ENCODE peak calls at places on chromosomes 2 and 18, in seven cellular contexts. F is fibroblast of villous mesenchyme, X is GM10248, Z is Calu3, Y is HFFc6, G is ovary, T is GM12878. M is an unnamed sample.

GRCh38 chr18:63511285-63511684 is 30.9 kb upstream of the SERPINB12 start:
- DNase-seq in X (no peak), Z (peak; percentile 61), Y (peak; percentile 61), G (no peak), F (peak; percentile 54), T (no peak), M (no peak)

GRCh38 chr18:69992776-69993175 is 45.1 kb upstream of the CD226 start:
- DNase-seq in Z (no peak), T (no peak), Y (peak; percentile 33), X (no peak), G (no peak), F (no peak), M (no peak)

GRCh38 chr2:43169091-43169936 is 57.1 kb downstream of the ZFP36L2 start:
- DNase-seq in Y (no peak), X (peak; percentile 62), G (no peak), F (no peak), T (peak; percentile 77), Z (peak; percentile 87), M (no peak)

GRCh38 chr2:230690439-230690838 is 22.2 kb upstream of the CAB39 start:
- DNase-seq in Z (no peak), G (peak; percentile 45), F (no peak), T (no peak), X (no peak), Y (no peak), M (no peak)

GRCh38 chr2:109447251-109447661 is 166.5 kb downstream of the SEPTIN10 start:
- DNase-seq in F (peak; percentile 98), T (no peak), X (no peak), Z (no peak), G (no peak), Y (peak; percentile 95), M (peak; percentile 97)

GRCh38 chr2:170310876-170311502 is 133.0 kb downstream of the MYO3B start:
- DNase-seq in T (peak; percentile 41), Y (no peak), X (no peak), G (no peak), Z (no peak), F (no peak), M (no peak)

GRCh38 chr18:21980744-21981143 is 188.6 kb upstream of the GATA6 start:
- DNase-seq in X (no peak), Y (no peak), T (no peak), F (no peak), G (no peak), Z (no peak), M (no peak)

GRCh38 chr2:6184532-6185302 is 492.5 kb downstream of the SOX11 start:
- DNase-seq in X (no peak), Y (no peak), F (peak; percentile 75), G (no peak), Z (no peak), T (no peak), M (no peak)

GRCh38 chr2:64376926-64377325 is 77.0 kb upstream of the LGALSL start:
- DNase-seq in Y (no peak), F (peak; percentile 48), Z (no peak), T (no peak), X (no peak), G (no peak), M (no peak)

GRCh38 chr18:525066-525797 is 24.7 kb upstream of the COLEC12 start:
- DNase-seq in Z (no peak), G (peak; percentile 19), T (no peak), F (peak; percentile 83), Y (peak; percentile 65), X (no peak), M (peak; percentile 41)

GRCh38 chr2:74915743-74916142 is 42.7 kb upstream of the POLE4 start:
- DNase-seq in X (no peak), F (no peak), Z (no peak), G (no peak), T (peak; percentile 11), Y (peak; percentile 47), M (no peak)

GRCh38 chr2:205461678-205462665 is 220.3 kb upstream of the NRP2 start:
- DNase-seq in T (no peak), G (no peak), Z (no peak), X (no peak), F (no peak), Y (no peak), M (no peak)

GRCh38 chr2:205610437-205610836 is 71.9 kb upstream of the NRP2 start:
- DNase-seq in F (no peak), Z (no peak), Y (peak; percentile 1), G (no peak), X (no peak), T (no peak), M (no peak)

GRCh38 chr2:229408356-229408755 is 137.3 kb upstream of the PID1 start:
- DNase-seq in X (no peak), Z (peak; percentile 74), G (peak; percentile 83), F (peak; percentile 96), T (no peak), Y (peak; percentile 86), M (peak; percentile 93)

GRCh38 chr2:17706845-17707244 is 46.8 kb downstream of the SMC6 start:
- DNase-seq in T (no peak), Y (no peak), Z (no peak), G (no peak), X (no peak), F (no peak), M (no peak)

GRCh38 chr2:120238728-120239487 is 13.7 kb upstream of the RALB start:
- DNase-seq in Y (peak; percentile 83), T (no peak), X (no peak), G (peak; percentile 38), Z (peak; percentile 88), F (peak; percentile 43), M (no peak)

GRCh38 chr2:174546519-174547506 is 50.8 kb downstream of the WIPF1 start:
- DNase-seq in Z (peak; percentile 39), G (no peak), T (no peak), Y (peak; percentile 53), F (peak; percentile 57), X (peak; percentile 52), M (no peak)

GRCh38 chr18:59814872-59815271 is 84.9 kb upstream of the PMAIP1 start:
- DNase-seq in F (peak; percentile 68), Y (peak; percentile 88), Z (no peak), G (no peak), T (no peak), X (no peak), M (peak; percentile 69)

DNA sequence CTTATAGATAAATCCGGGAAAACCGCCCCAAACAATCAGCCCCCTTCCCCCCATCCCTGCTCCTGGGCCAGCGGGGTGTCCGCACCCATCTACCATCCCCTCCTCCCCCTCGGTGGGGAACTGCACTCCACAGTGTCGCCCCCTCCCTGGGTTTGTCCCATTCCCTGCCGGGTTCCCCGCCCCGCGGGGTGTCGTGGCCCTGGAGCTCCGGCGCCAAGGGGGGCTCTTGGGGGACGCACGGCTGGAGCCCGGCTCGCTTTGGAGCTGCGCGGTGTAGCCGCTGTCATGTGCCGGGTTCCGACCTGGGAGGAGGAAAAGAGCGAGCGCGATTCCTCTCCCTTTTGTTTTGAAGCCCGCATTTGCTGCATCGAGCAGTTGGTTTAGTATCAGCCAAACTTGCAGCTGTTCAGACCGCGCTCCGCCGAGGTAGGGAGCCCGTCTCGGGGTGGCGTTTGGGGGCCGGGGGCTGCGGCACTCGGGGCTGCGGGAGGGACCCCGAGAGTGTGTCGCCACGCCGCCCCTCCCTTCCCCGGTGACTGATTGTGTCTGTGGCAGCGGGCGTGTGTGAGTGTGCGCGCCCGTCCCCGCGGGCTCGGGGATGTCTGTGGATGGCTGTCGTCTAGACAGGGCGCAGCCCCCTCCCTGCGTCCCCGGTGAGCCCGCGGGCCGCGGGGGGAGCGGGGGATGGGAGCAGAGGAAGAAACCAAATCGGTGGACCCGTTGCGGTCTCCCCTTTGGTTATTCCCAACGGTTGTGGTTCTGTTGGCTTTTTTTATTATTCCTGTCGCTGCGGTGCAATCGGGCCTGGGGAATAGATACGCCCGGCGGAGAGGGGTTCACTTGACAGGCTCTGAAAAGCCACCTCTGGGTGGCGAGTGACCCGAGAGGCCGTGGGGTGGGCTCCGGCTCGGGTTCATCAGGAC is 836 bp downstream of the CTIF start:
- DNase-seq in T (no peak), X (peak; percentile 46), Y (peak; percentile 43), G (peak; percentile 61), F (peak; percentile 64), Z (peak; percentile 31), M (no peak)
- TF ChIP-seq CTCF in T (no peak), X (no peak), Y (no peak), G (no peak), F (no peak), Z (no peak), M (no peak)

DNA sequence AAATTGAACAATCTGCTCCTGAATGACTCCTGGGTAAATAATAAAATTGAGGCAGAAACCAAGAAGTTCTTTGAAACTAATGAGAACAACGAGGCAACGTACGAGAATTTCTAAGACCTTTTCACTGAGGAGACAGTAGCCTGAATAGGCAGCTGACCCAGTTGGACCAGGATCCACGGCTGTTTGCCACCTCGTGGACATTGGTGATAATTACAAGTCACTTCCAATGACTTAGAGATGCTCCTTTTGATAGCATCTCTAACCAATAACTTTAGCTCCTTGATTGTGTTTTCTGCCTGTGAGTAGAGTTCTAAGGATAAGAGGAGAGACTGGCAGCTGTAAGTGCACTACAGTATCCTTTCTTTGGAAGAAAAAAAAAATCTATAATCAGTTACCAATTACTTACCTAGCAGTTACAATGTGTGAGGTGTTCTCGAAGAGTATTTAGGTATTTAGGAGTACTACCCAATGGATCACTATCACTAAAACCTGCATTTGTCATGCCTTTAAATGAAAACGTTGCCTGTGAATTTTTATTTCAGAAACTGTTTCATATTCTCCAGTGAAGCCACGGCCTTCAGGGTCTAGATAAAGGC is 31.3 kb upstream of the CNTNAP5 start:
- DNase-seq in T (no peak), Y (peak; percentile 1), F (peak; percentile 14), G (no peak), Z (peak; percentile 26), X (peak; percentile 10), M (no peak)
- TF ChIP-seq CTCF in T (peak; percentile 41), Y (peak; percentile 68), F (peak; percentile 46), G (no peak), Z (peak; percentile 39), X (peak; percentile 34), M (peak; percentile 30)

GRCh38 chr18:76657911-76658475 is 163.0 kb upstream of the ZNF516 start:
- DNase-seq in F (no peak), Z (no peak), X (no peak), Y (no peak), G (no peak), T (no peak), M (no peak)

GRCh38 chr18:76657428-76657827 is 162.4 kb upstream of the ZNF516 start:
- DNase-seq in Z (no peak), T (no peak), F (peak; percentile 17), Y (peak; percentile 36), X (no peak), G (no peak), M (no peak)

GRCh38 chr18:76660571-76661192 is 161.7 kb upstream of the ZNF236 start:
- DNase-seq in Z (no peak), T (no peak), F (no peak), Y (no peak), G (no peak), X (no peak), M (no peak)

GRCh38 chr18:76656925-76657324 is 161.9 kb upstream of the ZNF516 start:
- DNase-seq in Z (no peak), G (no peak), Y (no peak), F (no peak), T (no peak), X (no peak), M (no peak)

GRCh38 chr18:76658627-76659026 is 163.6 kb upstream of the ZNF516 start:
- DNase-seq in G (no peak), F (no peak), X (peak; percentile 43), Y (no peak), Z (no peak), T (no peak), M (no peak)
- TF ChIP-seq CTCF in G (no peak), F (peak; percentile 54), X (peak; percentile 18), Y (peak; percentile 56), Z (no peak), T (peak; percentile 42), M (peak; percentile 37)

GRCh38 chr2:106098081-106098480 is 96.0 kb downstream of the UXS1 start:
- DNase-seq in Y (no peak), F (no peak), G (no peak), Z (peak; percentile 30), T (no peak), X (no peak), M (no peak)
- TF ChIP-seq CTCF in Y (peak; percentile 63), F (peak; percentile 25), G (no peak), Z (peak; percentile 35), T (peak; percentile 36), X (peak; percentile 43), M (peak; percentile 51)

M was measured in BJ.